ENCODE peak calls at places on chromosomes 12 and 14, in six cellular contexts. M is HepG2, O is endothelial cell of umbilical vein, R is HCT116, F is K562, E is suprapubic skin. D is an unnamed sample. For H3K4me1, the result is how much of the 10 kb centered on the place peaks cover.

GRCh38 chr12:29759950-29760349 is 23.8 kb downstream of the TMTC1 start:
- DNase-seq in M (no peak), O (no peak), R (no peak), F (no peak), E (no peak), D (no peak)

GRCh38 chr12:46661161-46661845 is 164.5 kb downstream of the SLC38A4 start:
- DNase-seq in M (peak), O (peak), R (peak), F (peak), E (no peak), D (no peak)

GRCh38 chr12:116717466-116718457 is 20.1 kb downstream of the SPRING1 start:
- DNase-seq in M (no peak), O (no peak), R (no peak), F (no peak), E (peak), D (peak)

GRCh38 chr12:92623386-92623785 is 79.4 kb upstream of the PLEKHG7 start:
- DNase-seq in M (no peak), O (no peak), R (no peak), F (no peak), E (no peak), D (no peak)

GRCh38 chr12:131536337-131536736 is 174.6 kb upstream of the SFSWAP start:
- DNase-seq in M (no peak), O (no peak), R (no peak), F (no peak), E (no peak), D (peak)

GRCh38 chr14:63186453-63186852 is 17.8 kb upstream of the RHOJ start:
- DNase-seq in M (no peak), O (peak), R (no peak), F (no peak), E (no peak), D (no peak)

GRCh38 chr12:57193706-57194245 is 22.8 kb upstream of the NXPH4 start:
- DNase-seq in M (no peak), O (no peak), R (no peak), F (no peak), E (no peak), D (no peak)

GRCh38 chr12:130677957-130678558 is 38.0 kb downstream of the RIMBP2 start:
- DNase-seq in M (no peak), O (no peak), R (no peak), F (no peak), E (no peak), D (no peak)

GRCh38 chr14:97219356-97220017 is 422.3 kb downstream of the VRK1 start:
- DNase-seq in M (no peak), O (no peak), R (no peak), F (no peak), E (no peak), D (no peak)

GRCh38 chr14:104706733-104707628 is 17.0 kb upstream of the ADSS1 start:
- DNase-seq in M (no peak), O (no peak), R (no peak), F (peak), E (no peak), D (no peak)

GRCh38 chr12:75660805-75661404 is 149.5 kb upstream of the KRR1 start:
- DNase-seq in M (no peak), O (peak), R (peak), F (no peak), E (no peak), D (no peak)

GRCh38 chr12:1527789-1528188 is 66.6 kb downstream of the FBXL14 start:
- DNase-seq in M (no peak), O (no peak), R (no peak), F (no peak), E (no peak), D (no peak)

GRCh38 chr14:73424453-73424852 is 33.9 kb downstream of the NUMB start:
- DNase-seq in M (no peak), O (peak), R (no peak), F (no peak), E (no peak), D (no peak)

GRCh38 chr14:105999361-106000028 is 473.1 kb downstream of the TMEM121 start:
- DNase-seq in M (peak), O (no peak), R (peak), F (no peak), E (no peak), D (no peak)

GRCh38 chr12:55742719-55743130 is at the start of gene GDF11:
- DNase-seq in M (peak), O (peak), R (no peak), F (peak), E (no peak), D (peak)

GRCh38 chr14:104598461-104599273 is 5.9 kb downstream of the TMEM179 start:
- DNase-seq in M (no peak), O (no peak), R (no peak), F (no peak), E (no peak), D (no peak)

GRCh38 chr12:111064982-111065381 is 144.6 kb upstream of the MYL2 start:
- DNase-seq in M (no peak), O (no peak), R (no peak), F (no peak), E (no peak), D (no peak)

GRCh38 chr14:103384450-103385152 is 614 bp upstream of the MARK3 start:
- DNase-seq in M (no peak), O (no peak), R (no peak), F (no peak), E (no peak), D (no peak)

GRCh38 chr12:112381421-112381897 is 772 bp downstream of the HECTD4 start:
- DNase-seq in M (no peak), O (peak), R (no peak), F (no peak), E (no peak), D (no peak)

GRCh38 chr12:79411791-79412190 is 279.0 kb downstream of the PAWR start:
- DNase-seq in M (no peak), O (no peak), R (no peak), F (no peak), E (no peak), D (no peak)

GRCh38 chr12:77830502-77830901 is at the start of gene NAV3:
- DNase-seq in M (no peak), O (peak), R (no peak), F (no peak), E (no peak), D (no peak)

GRCh38 chr12:132766380-132767085 is 4.9 kb upstream of the ANKLE2 start:
- DNase-seq in M (no peak), O (peak), R (no peak), F (peak), E (no peak), D (peak)

GRCh38 chr12:100427078-100427477 is 46.6 kb upstream of the NR1H4 start:
- DNase-seq in M (peak), O (no peak), R (peak), F (no peak), E (no peak), D (no peak)

GRCh38 chr14:47044841-47045240 is 393.3 kb upstream of the RPL10L start:
- DNase-seq in M (no peak), O (peak), R (no peak), F (no peak), E (no peak), D (no peak)

GRCh38 chr12:118103231-118103600 is 595 bp downstream of the VSIG10 start:
- DNase-seq in M (no peak), O (peak), R (no peak), F (no peak), E (peak), D (no peak)

GRCh38 chr14:101325319-101325718 is 236.0 kb upstream of the DIO3 start:
- DNase-seq in M (no peak), O (no peak), R (no peak), F (no peak), E (no peak), D (no peak)

GRCh38 chr12:28882444-28882843 is 266.6 kb upstream of the FAR2 start:
- DNase-seq in M (no peak), O (no peak), R (no peak), F (no peak), E (no peak), D (no peak)

GRCh38 chr12:56188786-56189335 is 422 bp downstream of the SMARCC2 start:
- DNase-seq in M (no peak), O (peak), R (no peak), F (peak), E (no peak), D (no peak)

GRCh38 chr12:124397399-124397679 is 102.4 kb downstream of the RFLNA start:
- DNase-seq in M (no peak), O (no peak), R (no peak), F (no peak), E (no peak), D (no peak)

GRCh38 chr14:77973246-77973645 is 173.3 kb downstream of the ADCK1 start:
- DNase-seq in M (no peak), O (no peak), R (no peak), F (no peak), E (no peak), D (no peak)

GRCh38 chr14:21048638-21049037 is 6.5 kb downstream of the RNASE7 start:
- DNase-seq in M (peak), O (no peak), R (no peak), F (no peak), E (no peak), D (no peak)

GRCh38 chr14:93824518-93825234 is 36.4 kb upstream of the PRIMA1 start:
- DNase-seq in M (peak), O (no peak), R (no peak), F (no peak), E (peak), D (no peak)

GRCh38 chr12:50084775-50085614 is at the start of gene SMARCD1:
- DNase-seq in M (peak), O (peak), R (peak), F (peak), E (peak), D (peak)
- TF ChIP-seq POLR2A in M (peak), O (no peak), R (peak), F (peak), E (no peak), D (no peak)

GRCh38 chr12:51320311-51320694 is 3.7 kb downstream of the BIN2 start:
- DNase-seq in M (no peak), O (no peak), R (no peak), F (no peak), E (no peak), D (no peak)

GRCh38 chr12:51323317-51323960 is 535 bp downstream of the BIN2 start:
- DNase-seq in M (no peak), O (no peak), R (no peak), F (no peak), E (no peak), D (no peak)

GRCh38 chr12:51322452-51322851 is 1.5 kb downstream of the BIN2 start:
- DNase-seq in M (no peak), O (no peak), R (no peak), F (no peak), E (no peak), D (no peak)

GRCh38 chr12:51320695-51321320 is 3.2 kb downstream of the BIN2 start:
- DNase-seq in M (no peak), O (no peak), R (no peak), F (peak), E (no peak), D (no peak)

GRCh38 chr12:51321882-51322281 is 2.1 kb downstream of the BIN2 start:
- DNase-seq in M (no peak), O (no peak), R (no peak), F (no peak), E (no peak), D (no peak)
- H3K4me1 ChIP-seq in M (under half), O (under half), R (under half), F (half or more), E (under half), D (under half)

DNA sequence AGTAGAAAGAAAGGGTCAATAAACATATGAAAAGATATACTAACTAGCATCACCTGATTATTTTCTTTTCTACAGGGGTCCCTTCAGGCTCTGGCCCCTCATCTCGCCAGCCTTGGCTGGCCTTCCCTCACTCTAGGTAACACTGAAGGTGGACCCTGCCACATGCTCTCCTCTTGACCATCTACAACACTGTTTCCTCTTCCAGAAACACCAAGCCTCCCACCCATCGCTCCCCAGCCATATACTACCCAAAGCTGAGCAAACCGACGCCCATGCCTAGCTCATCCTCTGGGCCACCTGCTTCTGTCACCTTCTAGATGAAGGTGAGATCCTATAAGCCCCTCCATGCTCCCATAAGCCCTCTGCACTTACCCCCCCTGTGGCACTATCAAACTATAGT is 14.8 kb downstream of the ANAPC5 start:
- DNase-seq in M (no peak), O (no peak), R (no peak), F (no peak), E (no peak), D (no peak)
- TF ChIP-seq POLR2A in M (no peak), O (no peak), R (no peak), F (peak), E (no peak), D (no peak)

DNA sequence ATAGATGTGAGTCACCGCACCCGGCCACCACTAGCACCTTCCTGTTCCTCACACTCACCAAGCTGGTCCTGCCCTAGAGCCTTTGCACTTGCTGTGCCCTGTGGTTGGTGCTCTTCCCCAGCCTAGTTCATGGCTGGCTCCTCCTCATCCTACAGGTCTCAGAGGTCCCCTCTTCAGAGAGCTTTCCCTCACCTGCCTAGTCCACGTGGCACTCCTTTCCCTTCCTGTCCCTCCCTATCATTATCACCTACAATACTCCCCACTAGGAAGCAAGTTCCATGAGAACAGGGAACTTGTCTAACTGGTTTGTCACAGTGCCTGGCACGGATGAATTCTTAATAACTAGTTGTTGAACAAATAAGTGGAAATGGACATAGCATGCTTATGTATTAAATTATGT is 24.0 kb upstream of the TMED10 start:
- DNase-seq in M (no peak), O (no peak), R (peak), F (no peak), E (no peak), D (no peak)
- H3K4me1 ChIP-seq in M (under half), O (under half), R (under half), F (under half), E (under half), D (under half)

D was measured in gastrocnemius medialis.